ENCODE peak calls at places on chromosomes 4 and X, in five cellular contexts. S is heart right ventricle; P is HFFc6; W is CD8-positive, alpha-beta T cell; F is ovary. X is an unnamed sample.

GRCh38 chrX:96183843-96184242 is 500.8 kb upstream of the DIAPH2 start:
- DNase-seq in S (no peak), P (no peak), W (no peak), F (no peak), X (no peak)

GRCh38 chr4:87087015-87087920 is 133.2 kb downstream of the KLHL8 start:
- DNase-seq in S (no peak), P (peak), W (no peak), F (no peak), X (no peak)

GRCh38 chrX:150062292-150063137 is 124.2 kb upstream of the EOLA2 start:
- DNase-seq in S (peak), P (peak), W (no peak), F (no peak), X (no peak)

GRCh38 chr4:51906167-51906647 is 63.3 kb downstream of the DCUN1D4 start:
- DNase-seq in S (no peak), P (no peak), W (no peak), F (no peak), X (no peak)

GRCh38 chr4:1288786-1289185 is 905 bp upstream of the MAEA start:
- DNase-seq in S (no peak), P (no peak), W (no peak), F (no peak), X (no peak)

GRCh38 chrX:119721487-119721886 is 28.5 kb upstream of the SEPTIN6 start:
- DNase-seq in S (no peak), P (no peak), W (no peak), F (no peak), X (no peak)

GRCh38 chr4:3226944-3227343 is 22.0 kb upstream of the MSANTD1 start:
- DNase-seq in S (no peak), P (no peak), W (no peak), F (no peak), X (no peak)

GRCh38 chr4:104064650-104065577 is 345.1 kb upstream of the TACR3 start:
- DNase-seq in S (peak), P (no peak), W (no peak), F (peak), X (peak)

GRCh38 chr4:174538123-174538875 is 16.0 kb upstream of the HPGD start:
- DNase-seq in S (no peak), P (no peak), W (no peak), F (no peak), X (no peak)

GRCh38 chrX:141278306-141278705 is 36.0 kb upstream of the SPANXC start:
- DNase-seq in S (no peak), P (no peak), W (no peak), F (no peak), X (peak)

GRCh38 chrX:40402771-40403533 is 177.8 kb upstream of the ATP6AP2 start:
- DNase-seq in S (no peak), P (peak), W (no peak), F (peak), X (no peak)

GRCh38 chr4:1300466-1301455 is 11.1 kb downstream of the MAEA start:
- DNase-seq in S (no peak), P (peak), W (no peak), F (no peak), X (no peak)

GRCh38 chr4:119238068-119238722 is 25.7 kb downstream of the USP53 start:
- DNase-seq in S (no peak), P (no peak), W (no peak), F (no peak), X (no peak)

GRCh38 chrX:121858867-121859647 is 811.6 kb downstream of the GLUD2 start:
- DNase-seq in S (no peak), P (no peak), W (no peak), F (no peak), X (no peak)

GRCh38 chrX:46279214-46279924 is 265.9 kb downstream of the ZNF674 start:
- DNase-seq in S (no peak), P (no peak), W (no peak), F (no peak), X (no peak)

GRCh38 chr4:14399919-14400706 is 602.2 kb upstream of the CPEB2 start:
- DNase-seq in S (no peak), P (no peak), W (no peak), F (no peak), X (no peak)

GRCh38 chr4:110483516-110483915 is 7.6 kb downstream of the ENPEP start:
- DNase-seq in S (no peak), P (no peak), W (no peak), F (no peak), X (no peak)

GRCh38 chr4:110477836-110478235 is 1.9 kb downstream of the ENPEP start:
- DNase-seq in S (no peak), P (no peak), W (no peak), F (no peak), X (no peak)

GRCh38 chr4:110484029-110484428 is 8.1 kb downstream of the ENPEP start:
- DNase-seq in S (no peak), P (no peak), W (no peak), F (no peak), X (no peak)

GRCh38 chr4:110480741-110481271 is 4.9 kb downstream of the ENPEP start:
- DNase-seq in S (no peak), P (no peak), W (no peak), F (no peak), X (no peak)

GRCh38 chr4:110480031-110480549 is 4.1 kb downstream of the ENPEP start:
- DNase-seq in S (no peak), P (peak), W (no peak), F (no peak), X (no peak)
- TF ChIP-seq CTCF in S (peak), P (peak), W (no peak), F (no peak), X (no peak)

DNA sequence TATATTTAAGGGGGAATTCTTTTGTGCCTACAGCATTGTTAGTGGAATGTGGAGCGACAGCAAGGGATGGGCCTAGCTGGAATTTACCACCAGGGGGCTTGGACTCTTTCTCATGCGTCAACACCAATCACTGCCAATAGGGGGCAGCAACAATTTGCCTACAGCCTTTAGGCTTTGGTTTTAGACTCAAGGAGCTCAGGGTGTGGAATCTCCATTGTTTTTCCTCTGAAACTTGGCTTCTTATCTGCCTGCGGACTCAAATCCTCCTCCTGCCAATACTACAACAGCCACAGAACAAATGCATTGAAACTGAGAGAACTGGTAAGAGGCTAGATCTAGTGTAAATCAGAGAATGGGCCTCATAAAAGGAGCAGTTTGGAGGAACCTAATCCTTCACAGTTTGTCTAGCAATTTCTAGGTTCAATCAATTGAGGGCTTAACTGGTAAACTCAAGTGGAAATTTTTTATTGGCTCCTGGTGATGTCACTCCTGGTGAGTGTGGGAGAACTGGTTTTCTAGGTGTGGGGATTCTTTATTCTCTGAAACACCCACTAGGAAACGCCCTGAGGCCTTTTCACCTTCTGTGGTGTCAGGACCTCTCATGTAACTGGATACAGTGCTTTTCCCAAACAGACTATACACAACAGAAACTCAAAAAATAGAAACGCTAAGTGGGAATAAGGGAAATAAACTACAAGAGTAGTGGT is 27.9 kb upstream of the TMSB4X start:
- DNase-seq in S (no peak), P (peak), W (peak), F (peak), X (peak)
- TF ChIP-seq CTCF in S (peak), P (peak), W (peak), F (no peak), X (peak)

DNA sequence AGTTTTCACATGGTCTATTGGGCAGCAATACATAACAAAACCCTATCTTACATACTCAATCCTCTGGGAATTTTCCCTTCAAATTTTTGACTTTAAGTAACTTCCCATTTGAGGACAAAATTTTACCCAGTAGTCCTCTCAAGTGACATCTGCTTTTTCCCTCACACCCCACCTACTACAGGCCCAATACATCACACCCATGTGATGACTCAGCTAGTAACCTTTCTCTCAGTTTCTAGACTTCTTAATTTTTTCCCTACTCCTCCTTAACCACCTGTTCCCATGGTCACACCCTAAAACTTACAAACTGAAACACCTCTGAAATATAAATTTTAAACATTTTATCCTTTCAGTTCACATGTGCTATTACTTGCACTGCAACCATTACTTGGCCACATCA is 12.2 kb upstream of the RAP1GDS1 start:
- DNase-seq in S (no peak), P (no peak), W (no peak), F (no peak), X (no peak)
- TF ChIP-seq CTCF in S (no peak), P (no peak), W (no peak), F (no peak), X (no peak)

GRCh38 chr4:180153587-180153986 is 2089.6 kb upstream of the TENM3 start:
- DNase-seq in S (no peak), P (no peak), W (no peak), F (no peak), X (no peak)

GRCh38 chr4:180148737-180149136 is 2094.5 kb upstream of the TENM3 start:
- DNase-seq in S (no peak), P (no peak), W (no peak), F (no peak), X (no peak)

GRCh38 chr4:180156684-180157083 is 2086.5 kb upstream of the TENM3 start:
- DNase-seq in S (no peak), P (no peak), W (no peak), F (no peak), X (no peak)

GRCh38 chr4:180152831-180153230 is 2090.4 kb upstream of the TENM3 start:
- DNase-seq in S (no peak), P (no peak), W (no peak), F (no peak), X (no peak)

GRCh38 chr4:180150818-180151217 is 2092.4 kb upstream of the TENM3 start:
- DNase-seq in S (no peak), P (no peak), W (no peak), F (no peak), X (no peak)
- TF ChIP-seq CTCF in S (no peak), P (peak), W (no peak), F (no peak), X (peak)

GRCh38 chrX:71000139-71000538 is 68.0 kb downstream of the SNX12 start:
- DNase-seq in S (no peak), P (no peak), W (no peak), F (no peak), X (no peak)

GRCh38 chrX:70995338-70995737 is 64.4 kb upstream of the SLC7A3 start:
- DNase-seq in S (no peak), P (no peak), W (no peak), F (no peak), X (no peak)

DNA sequence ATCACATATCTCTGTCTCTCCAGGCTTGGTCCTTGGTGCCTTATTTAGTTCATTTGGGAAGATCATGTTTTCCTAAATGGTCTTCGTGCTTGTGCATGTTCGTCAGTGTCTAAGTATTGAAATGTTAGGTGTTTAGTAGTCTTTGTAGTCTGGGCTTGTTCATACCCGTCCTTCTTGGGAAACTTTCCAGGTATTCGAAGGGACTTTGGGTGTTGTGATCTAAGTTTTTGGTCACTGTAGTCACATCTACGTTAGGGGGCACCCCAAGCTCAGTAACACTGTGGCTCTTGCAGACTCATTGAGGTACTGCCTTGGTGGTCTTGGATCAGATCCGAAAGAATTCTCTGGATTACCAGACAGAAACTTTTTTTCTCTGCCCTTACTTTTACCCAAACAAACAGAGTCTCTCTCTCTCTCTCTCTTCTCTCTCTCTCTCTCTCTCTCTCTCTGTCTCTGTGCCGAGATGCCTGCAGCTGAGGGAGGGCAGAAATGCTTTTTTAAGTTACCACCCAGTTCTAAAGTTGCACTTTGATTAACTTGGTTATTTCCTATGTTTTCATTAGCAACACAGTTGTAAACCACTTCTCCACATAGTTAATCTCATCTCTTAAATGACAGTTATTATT is 67.6 kb upstream of the SLC7A3 start:
- DNase-seq in S (no peak), P (peak), W (no peak), F (no peak), X (peak)
- TF ChIP-seq CTCF in S (no peak), P (peak), W (no peak), F (no peak), X (peak)

GRCh38 chr4:59179372-59179771 is 2020.8 kb upstream of the ADGRL3 start:
- DNase-seq in S (no peak), P (no peak), W (no peak), F (no peak), X (no peak)
- TF ChIP-seq CTCF in S (no peak), P (no peak), W (no peak), F (no peak), X (no peak)

X was measured in nephron progenitor cell.